ENCODE peak calls at places on chromosomes 13 and 19, in nine cellular contexts. O, P, M, N, Y, U, J, G and I are unnamed samples.

GRCh38 chr19:16325671-16326400 is 1.2 kb downstream of the KLF2 start:
- DNase-seq in J (peak; percentile 33), O (no peak), Y (peak; percentile 84), P (peak; percentile 93), M (peak; percentile 43), U (no peak), N (peak; percentile 49), G (peak; percentile 43), I (no peak)

GRCh38 chr19:28358604-28359003 is 854.3 kb downstream of the UQCRFS1 start:
- DNase-seq in Y (no peak), G (no peak), M (no peak), U (no peak), P (no peak), O (no peak), N (no peak), J (peak; percentile 36), I (no peak)

GRCh38 chr13:48009298-48009697 is 8.2 kb upstream of the SUCLA2 start:
- DNase-seq in Y (no peak), N (no peak), U (no peak), O (peak; percentile 84), P (peak; percentile 75), M (no peak), J (peak; percentile 73), G (peak; percentile 65), I (no peak)

GRCh38 chr19:35341565-35342225 is 6.0 kb upstream of the FFAR1 start:
- DNase-seq in N (no peak), M (no peak), Y (no peak), G (no peak), U (no peak), J (no peak), O (no peak), P (no peak), I (no peak)

GRCh38 chr19:29682236-29682895 is 17.1 kb downstream of the PLEKHF1 start:
- DNase-seq in P (peak; percentile 41), M (no peak), N (no peak), G (no peak), Y (no peak), J (no peak), O (no peak), U (no peak), I (no peak)

GRCh38 chr13:37495046-37495445 is 103.5 kb downstream of the POSTN start:
- DNase-seq in Y (no peak), J (peak; percentile 74), O (peak; percentile 64), P (peak; percentile 1), M (no peak), G (no peak), U (no peak), N (no peak), I (no peak)

GRCh38 chr13:41746259-41746658 is 214.7 kb downstream of the VWA8 start:
- DNase-seq in G (no peak), N (no peak), U (no peak), M (no peak), Y (no peak), J (peak; percentile 86), O (peak; percentile 86), P (peak; percentile 72), I (no peak)

GRCh38 chr19:21439372-21439771 is 42.4 kb downstream of the ZNF493 start:
- DNase-seq in J (no peak), G (no peak), P (peak; percentile 39), Y (no peak), U (no peak), O (peak; percentile 50), N (no peak), M (peak; percentile 31), I (no peak)

GRCh38 chr13:48068952-48069351 is 26.0 kb downstream of the MED4 start:
- DNase-seq in M (no peak), P (no peak), U (no peak), N (no peak), J (peak; percentile 3), O (no peak), Y (no peak), G (no peak), I (no peak)

GRCh38 chr13:30863231-30863630 is 42.8 kb upstream of the MEDAG start:
- DNase-seq in P (no peak), M (no peak), N (no peak), J (no peak), U (no peak), G (no peak), Y (no peak), O (no peak), I (no peak)

GRCh38 chr19:33954686-33955085 is 158.0 kb downstream of the KCTD15 start:
- DNase-seq in P (no peak), G (no peak), M (no peak), J (no peak), N (no peak), O (no peak), U (no peak), Y (no peak), I (no peak)

GRCh38 chr13:76882431-76882830 is 3.8 kb downstream of the KCTD12 start:
- DNase-seq in M (no peak), J (peak; percentile 33), G (no peak), N (no peak), U (no peak), O (no peak), P (peak; percentile 61), Y (no peak), I (no peak)

GRCh38 chr13:41960195-41960699 is 662 bp downstream of the VWA8 start:
- DNase-seq in M (peak; percentile 48), N (no peak), O (peak; percentile 49), J (peak; percentile 38), G (no peak), P (peak; percentile 73), Y (no peak), U (no peak), I (no peak)

GRCh38 chr19:39833464-39834286 is at the start of gene DYRK1B:
- DNase-seq in N (peak; percentile 98), P (peak; percentile 100), Y (peak; percentile 99), M (peak; percentile 99), U (peak; percentile 91), O (peak; percentile 92), J (peak; percentile 93), G (peak; percentile 100), I (peak; percentile 93)

GRCh38 chr13:23743269-23743668 is 145.9 kb downstream of the MIPEP start:
- DNase-seq in P (no peak), U (no peak), O (peak; percentile 76), J (no peak), N (no peak), Y (no peak), M (no peak), G (peak; percentile 41), I (no peak)

GRCh38 chr13:51801631-51802099 is 2.3 kb downstream of the DHRS12 start:
- DNase-seq in G (peak; percentile 61), U (no peak), O (peak; percentile 19), Y (peak; percentile 92), N (peak; percentile 72), M (peak; percentile 80), J (no peak), P (peak; percentile 82), I (peak; percentile 51)

GRCh38 chr13:94154362-94154761 is 325.1 kb downstream of the DCT start:
- DNase-seq in G (no peak), M (peak; percentile 84), P (peak; percentile 54), N (peak; percentile 20), J (peak; percentile 73), Y (no peak), O (peak; percentile 32), U (no peak), I (no peak)

GRCh38 chr13:109395014-109395413 is 391.4 kb downstream of the IRS2 start:
- DNase-seq in J (no peak), U (no peak), M (no peak), G (no peak), N (no peak), P (no peak), Y (no peak), O (no peak), I (no peak)

GRCh38 chr13:109390391-109390790 is 396.0 kb downstream of the IRS2 start:
- DNase-seq in M (no peak), J (no peak), O (no peak), G (no peak), Y (no peak), U (no peak), P (no peak), N (no peak), I (no peak)

GRCh38 chr13:109389892-109390345 is 396.5 kb downstream of the IRS2 start:
- DNase-seq in G (no peak), M (no peak), J (peak; percentile 8), Y (no peak), N (no peak), U (no peak), O (peak; percentile 21), P (no peak), I (no peak)

GRCh38 chr13:109394311-109394988 is 391.9 kb downstream of the IRS2 start:
- DNase-seq in N (no peak), J (peak; percentile 2), U (no peak), Y (no peak), G (no peak), O (no peak), P (no peak), M (no peak), I (no peak)

GRCh38 chr13:109393045-109393444 is 393.3 kb downstream of the IRS2 start:
- DNase-seq in U (no peak), N (no peak), P (no peak), M (no peak), Y (no peak), O (no peak), J (no peak), G (no peak), I (no peak)
- H3K27ac ChIP-seq in U (no peak overlapping the region), N (no peak overlapping the region), P (no peak overlapping the region), M (no peak overlapping the region), Y (no peak overlapping the region), O (no peak overlapping the region), J (no peak overlapping the region), G (no peak overlapping the region), I (no peak overlapping the region)

GRCh38 chr13:110529522-110530311 is 31.8 kb downstream of the RAB20 start:
- DNase-seq in U (no peak), J (no peak), M (no peak), G (no peak), O (no peak), Y (peak; percentile 63), P (peak; percentile 62), N (no peak), I (no peak)
- H3K27ac ChIP-seq in U (peak overlapping the region; percentile 90), J (no peak overlapping the region), M (peak overlapping the region; percentile 77), G (no peak overlapping the region), O (no peak overlapping the region), Y (peak overlapping the region; percentile 57), P (no peak overlapping the region), N (no peak overlapping the region), I (no peak overlapping the region)

DNA sequence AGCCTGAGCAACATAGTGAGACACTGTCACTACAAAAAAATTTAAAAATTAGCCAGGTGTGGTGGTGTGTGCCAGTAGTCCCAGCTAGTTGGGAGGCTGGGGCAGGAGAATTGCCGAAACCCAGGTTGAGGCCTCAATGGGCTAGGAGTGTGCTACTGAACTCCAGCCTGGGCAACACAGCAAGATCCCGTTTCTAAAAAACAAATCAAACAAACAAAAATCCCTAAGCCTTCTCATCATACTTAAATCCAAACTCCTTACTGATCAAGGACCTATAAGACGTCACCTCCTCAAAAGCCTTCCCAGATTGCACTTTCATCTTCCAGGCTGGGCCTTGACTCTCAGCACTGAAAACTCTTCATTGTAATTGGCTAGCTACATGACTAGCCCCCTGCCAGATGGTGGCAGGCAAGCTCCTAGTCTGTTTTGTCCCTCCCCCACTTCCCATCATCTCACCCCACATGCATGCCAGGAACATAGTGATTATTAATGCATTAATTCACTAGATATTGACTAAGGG is 17.5 kb upstream of the NANOS3 start:
- DNase-seq in N (no peak), P (peak; percentile 81), J (peak; percentile 67), U (no peak), O (no peak), G (peak; percentile 76), M (no peak), Y (no peak), I (no peak)
- H3K27ac ChIP-seq in N (no peak overlapping the region), P (no peak overlapping the region), J (no peak overlapping the region), U (no peak overlapping the region), O (peak overlapping the region; percentile 74), G (peak overlapping the region; percentile 96), M (no peak overlapping the region), Y (no peak overlapping the region), I (no peak overlapping the region)

GRCh38 chr13:28173793-28174192 is 35.4 kb downstream of the PAN3 start:
- DNase-seq in N (no peak), Y (no peak), J (no peak), U (no peak), M (no peak), O (peak; percentile 78), P (no peak), G (no peak), I (no peak)
- H3K27ac ChIP-seq in N (no peak overlapping the region), Y (no peak overlapping the region), J (no peak overlapping the region), U (no peak overlapping the region), M (no peak overlapping the region), O (peak overlapping the region; percentile 3), P (no peak overlapping the region), G (no peak overlapping the region), I (no peak overlapping the region)